ENCODE peak calls at places on chromosomes 4 and X, in four cellular contexts. W, Y, D and F are unnamed samples.

GRCh38 chr4:6733358-6734164 is 17.6 kb downstream of the BLOC1S4 start:
- DNase-seq in W (no peak), Y (no peak), D (no peak), F (no peak)

GRCh38 chr4:128589384-128589957 is 220.0 kb upstream of the JADE1 start:
- DNase-seq in W (no peak), Y (no peak), D (no peak), F (no peak)

GRCh38 chr4:126458993-126459392 is 1144.2 kb downstream of the FAT4 start:
- DNase-seq in W (no peak), Y (peak; percentile 80), D (no peak), F (no peak)

GRCh38 chrX:109374276-109374960 is 107.5 kb downstream of the GUCY2F start:
- DNase-seq in W (no peak), Y (no peak), D (no peak), F (no peak)

GRCh38 chrX:40440841-40441240 is 139.9 kb upstream of the ATP6AP2 start:
- DNase-seq in W (no peak), Y (no peak), D (no peak), F (no peak)

GRCh38 chr4:37434469-37434868 is 189.9 kb downstream of the NWD2 start:
- DNase-seq in W (no peak), Y (peak; percentile 10), D (no peak), F (no peak)

GRCh38 chr4:112668131-112668530 is 31.2 kb downstream of the LARP7 start:
- DNase-seq in W (no peak), Y (no peak), D (no peak), F (no peak)

GRCh38 chr4:73885570-73886230 is 16.5 kb downstream of the CXCL1 start:
- DNase-seq in W (no peak), Y (no peak), D (no peak), F (no peak)

GRCh38 chr4:113998026-113998425 is 18.6 kb upstream of the ARSJ start:
- DNase-seq in W (no peak), Y (no peak), D (no peak), F (no peak)

GRCh38 chr4:88359558-88359957 is 19.1 kb upstream of the HERC6 start:
- DNase-seq in W (no peak), Y (no peak), D (no peak), F (no peak)

GRCh38 chr4:179750374-179750773 is 2308.1 kb upstream of the AGA start:
- DNase-seq in W (no peak), Y (peak; percentile 51), D (no peak), F (no peak)

GRCh38 chr4:2281575-2282343 is 19.9 kb upstream of the MXD4 start:
- DNase-seq in W (no peak), Y (no peak), D (peak; percentile 90), F (no peak)

GRCh38 chr4:69832326-69833030 is 27.5 kb downstream of the SULT1E1 start:
- DNase-seq in W (no peak), Y (no peak), D (no peak), F (no peak)

GRCh38 chrX:115560978-115561604 is at the start of gene PLS3:
- DNase-seq in W (peak; percentile 89), Y (peak; percentile 83), D (peak; percentile 86), F (peak; percentile 87)

GRCh38 chr4:87042986-87043820 is 108.4 kb downstream of the AFF1 start:
- DNase-seq in W (no peak), Y (no peak), D (no peak), F (no peak)

GRCh38 chr4:36054750-36055467 is 189.4 kb downstream of the ARAP2 start:
- DNase-seq in W (no peak), Y (no peak), D (no peak), F (no peak)

GRCh38 chr4:158965208-158965607 is 137.7 kb upstream of the RAPGEF2 start:
- DNase-seq in W (no peak), Y (no peak), D (no peak), F (no peak)

GRCh38 chr4:103150677-103151076 is 47.5 kb downstream of the CENPE start:
- DNase-seq in W (no peak), Y (peak; percentile 24), D (no peak), F (no peak)

GRCh38 chr4:177511611-177512010 is 69.4 kb upstream of the AGA start:
- DNase-seq in W (no peak), Y (no peak), D (no peak), F (no peak)

GRCh38 chrX:13090261-13091110 is 46.1 kb upstream of the FAM9C start:
- DNase-seq in W (no peak), Y (peak; percentile 51), D (no peak), F (no peak)

GRCh38 chr4:40923326-40924095 is 173.8 kb downstream of the NSUN7 start:
- DNase-seq in W (no peak), Y (no peak), D (no peak), F (no peak)

GRCh38 chr4:128663325-128663724 is 146.2 kb upstream of the JADE1 start:
- DNase-seq in W (no peak), Y (no peak), D (no peak), F (no peak)

GRCh38 chrX:46260502-46260901 is 284.7 kb downstream of the ZNF674 start:
- DNase-seq in W (no peak), Y (no peak), D (no peak), F (no peak)

GRCh38 chr4:162350331-162350730 is 186.5 kb upstream of the FSTL5 start:
- DNase-seq in W (no peak), Y (no peak), D (no peak), F (no peak)

GRCh38 chrX:47579537-47579936 is 2.7 kb upstream of the TIMP1 start:
- DNase-seq in W (no peak), Y (peak; percentile 90), D (no peak), F (no peak)

DNA sequence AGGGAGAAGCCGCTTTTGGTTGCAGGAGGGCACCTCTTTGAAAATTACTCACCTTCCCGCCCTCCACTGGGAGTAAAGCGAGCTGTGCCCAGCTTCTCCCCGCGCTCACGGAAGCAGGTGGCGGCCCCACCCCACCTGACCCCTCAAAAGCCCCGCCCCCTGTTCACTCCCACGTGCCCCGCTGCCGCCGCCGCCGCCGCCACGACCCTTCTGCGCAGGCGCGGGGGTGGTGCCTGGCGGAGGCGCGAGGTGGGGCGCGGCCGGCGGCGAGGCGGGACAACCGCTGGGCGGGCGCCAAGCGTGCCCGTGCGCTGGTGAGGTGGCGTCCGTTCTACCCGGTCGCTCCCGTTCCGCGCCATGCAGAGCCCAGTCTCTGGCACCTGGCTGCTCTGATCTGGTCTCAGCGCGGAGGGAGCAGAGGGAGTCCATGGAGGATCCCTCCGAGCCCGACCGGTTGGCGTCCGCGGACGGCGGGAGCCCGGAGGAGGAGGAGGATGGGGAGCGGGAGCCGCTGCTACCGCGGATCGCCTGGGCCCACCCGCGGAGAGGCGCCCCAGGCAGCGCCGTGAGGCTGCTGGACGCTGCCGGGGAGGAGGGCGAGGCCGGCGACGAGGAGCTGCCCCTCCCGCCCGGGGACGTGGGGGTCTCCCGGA is at the start of gene PI4K2B:
- DNase-seq in W (peak; percentile 80), Y (peak; percentile 57), D (peak; percentile 98), F (peak; percentile 90)
- TF ChIP-seq CTCF in W (no peak), Y (no peak), D (no peak), F (no peak)

GRCh38 chrX:76971393-76972376 is 475.5 kb upstream of the FGF16 start:
- DNase-seq in W (no peak), Y (no peak), D (no peak), F (no peak)
- TF ChIP-seq POLR2A in W (no peak), Y (no peak), D (no peak), F (no peak)

DNA sequence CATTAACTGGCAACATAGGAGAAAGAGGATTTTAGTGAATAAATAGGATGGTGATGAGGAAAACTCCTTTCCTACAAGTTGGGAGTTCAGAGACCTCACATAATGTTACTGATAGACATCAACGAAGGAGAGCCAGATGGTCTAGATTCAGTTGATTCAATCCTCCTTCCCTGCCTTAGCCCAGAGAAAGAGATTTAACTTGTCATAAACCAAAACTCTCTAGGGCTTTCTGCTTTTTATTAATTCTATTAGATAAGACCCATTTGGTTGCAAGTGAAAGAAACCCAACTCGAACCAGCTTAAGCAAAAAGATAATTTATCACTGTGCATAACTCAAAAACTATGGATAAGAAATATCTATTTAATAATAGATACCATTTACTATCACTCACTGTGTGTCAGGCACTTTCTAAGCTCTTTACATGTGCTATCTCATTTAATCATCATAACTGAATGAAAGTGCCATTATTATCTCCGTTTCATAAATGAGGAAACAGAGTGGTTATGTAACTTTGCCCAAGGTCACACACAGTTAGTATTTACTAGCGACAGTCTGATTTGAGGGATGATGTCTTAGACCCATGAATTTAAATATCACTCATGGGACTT is 4.3 kb upstream of the UNC5C start:
- DNase-seq in W (no peak), Y (no peak), D (no peak), F (no peak)
- H3K4me1 ChIP-seq in W (no peaks in the 10 kb centered on the region), Y (no peaks in the 10 kb centered on the region), D (peaks cover 34% of the 10 kb centered on the region), F (no peaks in the 10 kb centered on the region)

GRCh38 chr4:169773889-169774288 is 16.1 kb upstream of the HPF1 start:
- DNase-seq in W (no peak), Y (no peak), D (no peak), F (no peak)

GRCh38 chr4:169770411-169770810 is 12.7 kb upstream of the HPF1 start:
- DNase-seq in W (no peak), Y (no peak), D (no peak), F (no peak)

GRCh38 chr4:169774466-169775445 is 17.0 kb upstream of the HPF1 start:
- DNase-seq in W (no peak), Y (no peak), D (peak; percentile 76), F (peak; percentile 47)
- TF ChIP-seq CTCF in W (no peak), Y (peak; percentile 19), D (no peak), F (no peak)

GRCh38 chr4:98930311-98930865 is 1.5 kb upstream of the EIF4E start:
- DNase-seq in W (no peak), Y (no peak), D (no peak), F (no peak)

GRCh38 chr4:98929341-98930267 is 671 bp upstream of the EIF4E start:
- DNase-seq in W (peak; percentile 82), Y (peak; percentile 98), D (peak; percentile 90), F (peak; percentile 49)

GRCh38 chr4:98928505-98929340 is at the start of gene EIF4E:
- DNase-seq in W (peak; percentile 98), Y (peak; percentile 99), D (peak; percentile 98), F (peak; percentile 97)

GRCh38 chr4:98932539-98932938 is 3.6 kb upstream of the EIF4E start:
- DNase-seq in W (no peak), Y (peak; percentile 69), D (no peak), F (no peak)

DNA sequence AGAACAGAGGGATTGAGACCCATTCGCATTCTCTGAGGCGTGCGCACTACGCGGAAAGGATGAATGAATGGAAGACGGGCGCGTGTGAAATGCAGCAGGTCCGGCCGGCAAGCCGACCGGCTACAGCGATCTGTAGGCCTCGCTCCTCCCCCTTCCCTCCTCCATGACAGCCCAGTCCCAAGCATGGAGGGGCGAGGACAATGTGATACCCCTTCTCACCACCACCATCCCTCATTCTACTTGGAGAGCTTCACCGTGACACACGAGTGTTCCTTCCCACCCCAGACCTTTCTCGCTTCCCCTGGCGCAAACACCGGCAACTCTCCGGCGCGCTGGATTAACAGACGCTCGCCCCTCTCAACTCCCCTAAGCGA is 815 bp downstream of the EIF4E start:
- DNase-seq in W (peak; percentile 60), Y (peak; percentile 78), D (peak; percentile 90), F (peak; percentile 93)
- TF ChIP-seq POLR2A in W (no peak), Y (no peak), D (no peak), F (no peak)

GRCh38 chrX:148574247-148574973 is 74.0 kb downstream of the AFF2 start:
- DNase-seq in W (no peak), Y (no peak), D (no peak), F (no peak)
- H3K4me1 ChIP-seq in W (no peaks in the 10 kb centered on the region), Y (no peaks in the 10 kb centered on the region), D (no peaks in the 10 kb centered on the region), F (no peaks in the 10 kb centered on the region)

GRCh38 chr4:149933883-149934282 is 118.2 kb upstream of the IQCM start:
- DNase-seq in W (no peak), Y (no peak), D (no peak), F (peak; percentile 40)
- TF ChIP-seq CTCF in W (no peak), Y (no peak), D (no peak), F (no peak)